ENCODE peak calls at places on chromosome 10, in five cellular contexts. N is ovary, G is keratinocyte, L is thoracic aorta, A is AG10803. U is an unnamed sample.

GRCh38 chr10:126564297-126564888 is 106.1 kb downstream of the C10orf90 start:
- DNase-seq in L (no peak), N (no peak), G (no peak), A (no peak), U (no peak)

GRCh38 chr10:130470286-130470685 is 334.1 kb downstream of the GLRX3 start:
- DNase-seq in L (no peak), A (no peak), N (no peak), G (no peak), U (no peak)

GRCh38 chr10:125343118-125343752 is 182.9 kb upstream of the CTBP2 start:
- DNase-seq in A (peak), N (no peak), L (no peak), G (no peak), U (no peak)

GRCh38 chr10:23291551-23292334 is 52.9 kb downstream of the C10orf67 start:
- DNase-seq in L (no peak), A (no peak), N (no peak), G (no peak), U (no peak)

GRCh38 chr10:132107947-132108877 is 42.5 kb downstream of the JAKMIP3 start:
- DNase-seq in N (no peak), L (no peak), G (no peak), A (no peak), U (no peak)

GRCh38 chr10:20492447-20492846 is 404.7 kb downstream of the NEBL start:
- DNase-seq in L (no peak), N (no peak), G (no peak), A (no peak), U (no peak)

GRCh38 chr10:126215767-126216166 is 172.5 kb downstream of the ADAM12 start:
- DNase-seq in A (peak), N (no peak), L (no peak), G (no peak), U (no peak)

GRCh38 chr10:30000802-30001571 is 58.4 kb downstream of the JCAD start:
- DNase-seq in A (peak), G (no peak), L (peak), N (peak), U (no peak)

GRCh38 chr10:3877092-3878000 is 92.3 kb upstream of the KLF6 start:
- DNase-seq in G (no peak), A (peak), N (no peak), L (no peak), U (no peak)

GRCh38 chr10:59580257-59580863 is 129.3 kb downstream of the SLC16A9 start:
- DNase-seq in N (no peak), L (no peak), A (peak), G (no peak), U (no peak)

GRCh38 chr10:8054498-8055407 is at the start of gene GATA3:
- DNase-seq in G (peak), N (no peak), L (no peak), A (peak), U (no peak)

GRCh38 chr10:5211696-5212095 is 15.1 kb downstream of the AKR1C4 start:
- DNase-seq in G (no peak), L (no peak), N (no peak), A (no peak), U (no peak)

GRCh38 chr10:59575269-59575668 is 134.4 kb downstream of the SLC16A9 start:
- DNase-seq in A (no peak), L (no peak), G (peak), N (no peak), U (no peak)

GRCh38 chr10:17415046-17415643 is 39.2 kb downstream of the ST8SIA6 start:
- DNase-seq in L (no peak), A (no peak), N (no peak), G (no peak), U (no peak)

GRCh38 chr10:66234872-66235271 is 691.0 kb upstream of the LRRTM3 start:
- DNase-seq in A (no peak), G (no peak), N (no peak), L (no peak), U (no peak)

GRCh38 chr10:118873080-118873737 is 118.4 kb upstream of the CACUL1 start:
- DNase-seq in G (no peak), N (no peak), A (peak), L (no peak), U (no peak)

GRCh38 chr10:31635415-31636065 is 293.1 kb downstream of the ARHGAP12 start:
- DNase-seq in A (peak), G (no peak), L (no peak), N (no peak), U (no peak)

GRCh38 chr10:86803156-86803555 is 46.7 kb downstream of the BMPR1A start:
- DNase-seq in L (no peak), N (no peak), G (no peak), A (peak), U (no peak)

GRCh38 chr10:7988985-7989384 is 65.5 kb upstream of the GATA3 start:
- DNase-seq in G (no peak), L (no peak), A (no peak), N (no peak), U (no peak)

GRCh38 chr10:43938810-43939209 is 290.1 kb upstream of the ZNF32 start:
- DNase-seq in A (no peak), N (no peak), L (no peak), G (no peak), U (no peak)

GRCh38 chr10:3452234-3452633 is 279.7 kb upstream of the PITRM1 start:
- DNase-seq in G (no peak), L (no peak), A (peak), N (no peak), U (no peak)

GRCh38 chr10:7300327-7300726 is 110.5 kb downstream of the SFMBT2 start:
- DNase-seq in L (no peak), N (no peak), G (no peak), A (no peak), U (no peak)

GRCh38 chr10:26368463-26368862 is 69.7 kb upstream of the APBB1IP start:
- DNase-seq in G (no peak), A (no peak), L (no peak), N (no peak), U (no peak)

GRCh38 chr10:102299873-102300272 is 54.5 kb downstream of the GBF1 start:
- DNase-seq in N (no peak), A (peak), L (no peak), G (no peak), U (no peak)

GRCh38 chr10:35642793-35643114 is 658 bp upstream of the FZD8 start:
- DNase-seq in L (no peak), G (no peak), A (no peak), N (peak), U (no peak)

GRCh38 chr10:133130602-133131001 is 29.4 kb upstream of the KNDC1 start:
- DNase-seq in A (no peak), L (no peak), N (no peak), G (no peak), U (no peak)

DNA sequence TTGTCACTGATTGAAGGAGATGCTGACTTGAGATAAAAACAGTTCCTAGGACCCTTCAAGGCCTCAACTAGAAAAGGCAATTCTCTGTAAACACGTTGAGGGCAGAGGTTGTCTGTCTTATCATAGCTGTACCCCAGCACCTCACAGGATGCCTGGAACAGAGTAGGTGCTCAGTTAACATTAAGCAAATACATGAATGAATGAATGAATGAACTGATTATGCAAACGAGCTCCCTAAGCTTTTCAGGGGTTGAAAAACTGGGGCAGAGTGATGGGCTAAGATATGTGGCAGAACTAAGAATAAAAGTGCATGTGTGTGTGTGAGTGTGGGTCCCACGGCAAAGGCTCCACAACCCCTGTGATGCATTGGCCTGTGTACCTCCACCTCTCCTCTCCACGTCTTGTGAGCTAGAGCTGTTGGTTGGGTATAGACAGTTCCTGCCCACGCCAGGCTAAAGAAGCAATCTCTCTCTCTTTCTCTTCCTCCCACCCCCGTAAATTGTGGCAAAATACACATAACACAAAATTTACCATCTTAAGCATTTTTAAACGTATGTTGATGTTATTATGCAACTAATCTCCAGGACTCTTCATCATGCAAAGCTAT is 20.9 kb upstream of the SMC3 start:
- DNase-seq in L (no peak), A (no peak), N (no peak), G (no peak), U (no peak)
- TF ChIP-seq CTCF in L (no peak), A (no peak), N (no peak), G (no peak), U (no peak)

DNA sequence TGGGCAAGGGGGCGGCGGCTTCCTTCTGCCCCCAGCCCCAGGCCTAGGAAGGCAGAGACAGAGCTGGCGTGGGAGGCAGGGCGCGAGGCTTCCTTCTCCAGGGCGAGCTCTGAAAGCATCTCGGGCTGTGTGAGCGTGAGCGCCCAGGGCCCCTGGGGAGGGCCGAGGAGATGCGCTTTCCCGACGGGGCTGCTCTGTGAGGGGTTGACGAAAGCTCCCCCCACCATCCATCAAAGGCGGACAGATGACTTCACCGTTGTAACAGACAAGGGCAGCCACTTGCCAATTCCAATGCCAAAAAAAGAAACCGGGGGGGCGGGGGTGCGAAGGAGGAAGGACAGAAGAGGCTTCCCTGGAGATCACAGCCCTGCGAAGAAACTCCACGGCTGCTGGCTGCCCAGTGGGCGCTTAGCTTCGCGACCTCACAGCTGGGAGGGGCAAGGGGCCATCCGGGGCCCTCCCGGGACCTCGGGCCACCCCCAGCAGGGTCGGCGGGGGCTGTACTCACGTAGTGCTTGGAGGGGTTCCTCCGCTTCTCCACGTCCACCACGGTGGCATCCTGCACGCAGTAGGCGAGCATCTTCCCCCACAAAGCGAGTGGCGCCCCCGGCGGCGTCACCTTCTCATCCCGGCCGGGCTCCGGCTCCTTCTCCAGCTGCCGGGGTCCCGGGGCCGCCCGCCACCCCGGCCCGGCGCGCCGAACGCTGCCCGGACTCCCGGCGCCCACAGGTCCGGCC is 521 bp downstream of the SH3PXD2A start:
- DNase-seq in G (no peak), A (peak), L (no peak), N (peak), U (no peak)
- TF ChIP-seq CTCF in G (peak), A (peak), L (no peak), N (no peak), U (no peak)

GRCh38 chr10:71782221-71782916 is 9.0 kb upstream of the VSIR start:
- DNase-seq in N (no peak), L (no peak), A (no peak), G (no peak), U (no peak)

GRCh38 chr10:71779641-71780040 is 6.3 kb upstream of the VSIR start:
- DNase-seq in G (no peak), A (no peak), L (no peak), N (no peak), U (no peak)

GRCh38 chr10:71780161-71780560 is 6.8 kb upstream of the VSIR start:
- DNase-seq in A (no peak), G (no peak), L (no peak), N (no peak), U (no peak)

GRCh38 chr10:71782917-71783490 is 9.7 kb upstream of the VSIR start:
- DNase-seq in G (no peak), L (no peak), N (no peak), A (no peak), U (no peak)

GRCh38 chr10:71780722-71781121 is 7.4 kb upstream of the VSIR start:
- DNase-seq in A (no peak), N (no peak), L (no peak), G (no peak), U (no peak)
- TF ChIP-seq CTCF in A (no peak), N (no peak), L (no peak), G (no peak), U (no peak)

GRCh38 chr10:24974978-24975377 is 22.6 kb upstream of the PRTFDC1 start:
- DNase-seq in N (peak), A (peak), L (no peak), G (no peak), U (no peak)
- TF ChIP-seq CTCF in N (no peak), A (peak), L (peak), G (no peak), U (no peak)

DNA sequence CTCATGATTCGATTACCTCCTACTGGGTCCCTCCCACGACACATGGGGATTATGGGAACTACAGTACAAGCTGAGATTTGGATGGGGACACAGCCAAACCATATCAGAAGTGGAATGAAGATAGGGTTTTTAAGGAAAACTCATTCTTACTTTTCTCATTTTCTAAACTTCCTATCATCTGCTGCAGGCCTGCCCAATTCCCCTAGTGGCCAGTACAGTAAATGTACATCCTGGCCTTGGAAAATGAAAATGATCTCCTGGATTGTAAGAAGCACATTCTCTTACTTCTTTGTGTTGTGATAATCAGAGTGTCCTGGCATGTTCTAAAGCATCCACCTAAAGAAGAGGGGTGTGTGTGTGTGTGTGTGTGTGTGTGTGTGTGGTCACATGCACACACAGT is 421.7 kb downstream of the LRMDA start:
- DNase-seq in L (no peak), G (no peak), N (no peak), A (peak), U (no peak)
- TF ChIP-seq CTCF in L (peak), G (peak), N (no peak), A (peak), U (no peak)

DNA sequence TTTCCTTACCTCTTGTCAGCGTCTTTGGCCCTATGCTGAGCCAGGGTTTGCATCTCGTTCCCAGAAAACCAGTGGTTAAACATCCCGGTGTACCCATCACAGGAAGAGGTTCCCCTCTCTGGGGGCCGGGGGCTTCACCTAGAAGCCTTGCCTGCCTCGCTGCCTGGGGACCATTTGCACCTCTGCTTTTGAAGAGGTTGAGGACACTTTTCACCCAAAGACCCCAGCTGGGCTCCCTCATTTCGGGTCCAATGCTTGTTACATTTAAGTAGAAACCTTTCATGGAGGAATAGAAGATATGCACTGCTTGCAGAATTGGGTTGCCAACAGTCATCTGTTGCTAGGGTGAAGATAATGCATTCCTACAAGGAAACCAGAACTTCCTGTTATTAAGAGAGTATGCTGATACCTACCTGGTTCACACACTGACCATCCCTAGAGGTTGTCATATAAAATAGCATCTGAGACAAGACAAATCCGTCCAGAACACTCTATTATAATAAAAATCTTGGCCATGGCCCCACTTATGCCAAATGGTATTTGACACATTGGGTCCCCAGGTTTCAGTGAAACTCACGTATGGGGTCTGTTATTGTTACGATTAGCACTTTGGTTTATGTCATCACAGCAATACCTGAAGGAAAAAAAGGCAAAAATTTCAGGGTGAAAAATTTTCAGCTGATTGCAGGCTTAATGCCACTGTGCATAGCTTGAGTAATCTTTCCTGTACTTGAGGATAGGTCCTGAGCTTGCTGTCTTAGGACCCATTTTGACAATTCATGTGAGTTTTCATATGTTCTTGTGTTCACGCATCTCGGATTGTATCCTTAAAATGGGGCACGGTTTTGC is 917 bp downstream of the ZNF365 start:
- DNase-seq in G (no peak), N (no peak), A (peak), L (no peak), U (no peak)
- TF ChIP-seq CTCF in G (no peak), N (no peak), A (no peak), L (no peak), U (no peak)

U was measured in esophagus squamous epithelium.